ENCODE peak calls at places on chromosomes 11 and 22, in eight cellular contexts. K, N, W, L, I, F, R and E are unnamed samples.

GRCh38 chr22:24181088-24181995 is at the start of gene SUSD2:
- DNase-seq in K (no peak), N (peak; percentile 88), W (no peak), L (peak; percentile 47), I (no peak), F (no peak), R (no peak), E (no peak)

GRCh38 chr11:65854161-65854592 is 3.8 kb downstream of the CFL1 start:
- DNase-seq in K (peak; percentile 52), N (peak; percentile 99), W (no peak), L (no peak), I (no peak), F (no peak), R (no peak), E (no peak)

GRCh38 chr11:47979378-47980092 is 824 bp upstream of the PTPRJ start:
- DNase-seq in K (no peak), N (no peak), W (no peak), L (no peak), I (no peak), F (no peak), R (no peak), E (no peak)

GRCh38 chr11:121249039-121249663 is 43.4 kb upstream of the SC5D start:
- DNase-seq in K (no peak), N (peak; percentile 51), W (peak; percentile 48), L (no peak), I (peak; percentile 66), F (peak; percentile 72), R (no peak), E (peak; percentile 47)

GRCh38 chr11:63558459-63559157 is 4.6 kb downstream of the PLAAT2 start:
- DNase-seq in K (peak; percentile 48), N (no peak), W (no peak), L (no peak), I (no peak), F (no peak), R (no peak), E (no peak)

GRCh38 chr11:133553885-133554586 is 21.7 kb upstream of the OPCML start:
- DNase-seq in K (no peak), N (no peak), W (no peak), L (no peak), I (no peak), F (no peak), R (no peak), E (no peak)

GRCh38 chr22:22479999-22480532 is 28.5 kb downstream of the ZNF280B start:
- DNase-seq in K (no peak), N (no peak), W (peak; percentile 51), L (no peak), I (no peak), F (no peak), R (no peak), E (no peak)

GRCh38 chr11:132058211-132058772 is 687.9 kb downstream of the NTM start:
- DNase-seq in K (no peak), N (peak; percentile 8), W (peak; percentile 61), L (no peak), I (no peak), F (no peak), R (no peak), E (no peak)

GRCh38 chr22:37923927-37924326 is 17.8 kb downstream of the MICALL1 start:
- DNase-seq in K (no peak), N (no peak), W (no peak), L (no peak), I (no peak), F (no peak), R (no peak), E (no peak)

GRCh38 chr22:25403752-25404471 is 160.6 kb upstream of the GRK3 start:
- DNase-seq in K (peak; percentile 64), N (peak; percentile 33), W (peak; percentile 41), L (no peak), I (no peak), F (no peak), R (no peak), E (no peak)

GRCh38 chr22:46563381-46564083 is 26.1 kb upstream of the CELSR1 start:
- DNase-seq in K (peak; percentile 81), N (peak; percentile 95), W (peak; percentile 37), L (peak; percentile 77), I (peak; percentile 85), F (no peak), R (peak; percentile 72), E (peak; percentile 49)

GRCh38 chr11:60959445-60959844 is 7.5 kb upstream of the SLC15A3 start:
- DNase-seq in K (no peak), N (no peak), W (no peak), L (no peak), I (no peak), F (no peak), R (no peak), E (no peak)

GRCh38 chr11:29166306-29166705 is 850.5 kb downstream of the KCNA4 start:
- DNase-seq in K (no peak), N (no peak), W (no peak), L (no peak), I (no peak), F (no peak), R (no peak), E (no peak)

GRCh38 chr11:120105576-120105975 is 32.3 kb downstream of the TRIM29 start:
- DNase-seq in K (no peak), N (no peak), W (no peak), L (no peak), I (no peak), F (no peak), R (no peak), E (no peak)

GRCh38 chr11:120109531-120109930 is 28.4 kb downstream of the TRIM29 start:
- DNase-seq in K (no peak), N (no peak), W (no peak), L (no peak), I (no peak), F (no peak), R (no peak), E (no peak)

GRCh38 chr11:120108154-120108784 is 29.6 kb downstream of the TRIM29 start:
- DNase-seq in K (peak; percentile 77), N (peak; percentile 67), W (peak; percentile 30), L (peak; percentile 65), I (peak; percentile 51), F (peak; percentile 45), R (peak; percentile 45), E (peak; percentile 21)

GRCh38 chr11:120106354-120106753 is 31.6 kb downstream of the TRIM29 start:
- DNase-seq in K (no peak), N (no peak), W (no peak), L (no peak), I (no peak), F (no peak), R (no peak), E (no peak)

GRCh38 chr11:120108785-120109168 is 29.1 kb downstream of the TRIM29 start:
- DNase-seq in K (no peak), N (peak; percentile 23), W (no peak), L (no peak), I (no peak), F (no peak), R (no peak), E (no peak)
- H3K27me3 ChIP-seq in K (peaks cover 10% of the 10 kb centered on the region), N (no peaks in the 10 kb centered on the region), W (peaks cover 70% of the 10 kb centered on the region), L (peaks cover 5% of the 10 kb centered on the region), I (peaks cover 61% of the 10 kb centered on the region), F (no peaks in the 10 kb centered on the region), R (peaks cover 5% of the 10 kb centered on the region), E (peaks cover 5% of the 10 kb centered on the region)

DNA sequence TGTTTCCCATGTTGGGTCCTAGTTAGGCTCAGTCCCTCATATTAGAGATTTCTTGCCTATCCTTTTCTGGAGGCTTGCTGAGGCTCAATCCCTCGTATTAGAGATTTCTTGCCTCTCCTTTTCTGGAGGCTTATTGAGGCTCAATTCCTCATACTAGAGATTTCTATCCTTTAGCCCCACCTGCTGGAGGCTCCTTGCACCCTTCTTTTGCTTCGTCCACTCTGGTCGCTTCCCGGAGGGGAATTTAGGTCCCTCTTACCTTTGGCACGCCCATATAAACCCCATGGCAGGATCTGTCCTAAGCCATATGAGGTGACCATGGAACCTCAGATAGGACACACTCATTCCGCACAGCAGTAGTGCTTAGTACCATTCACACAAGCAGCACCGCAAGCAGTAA is 15.9 kb downstream of the CYP2D6 start:
- DNase-seq in K (no peak), N (no peak), W (peak; percentile 6), L (no peak), I (no peak), F (no peak), R (no peak), E (no peak)
- H3K27ac ChIP-seq in K (no peak overlapping the region), N (no peak overlapping the region), W (no peak overlapping the region), L (no peak overlapping the region), I (no peak overlapping the region), F (no peak overlapping the region), R (no peak overlapping the region), E (no peak overlapping the region)

GRCh38 chr22:20015187-20015625 is 1.4 kb downstream of the ARVCF start:
- DNase-seq in K (no peak), N (no peak), W (no peak), L (no peak), I (no peak), F (no peak), R (no peak), E (no peak)

GRCh38 chr22:20016734-20017621 is at the start of gene ARVCF:
- DNase-seq in K (peak; percentile 96), N (peak; percentile 91), W (peak; percentile 85), L (peak; percentile 92), I (peak; percentile 87), F (peak; percentile 87), R (peak; percentile 90), E (peak; percentile 89)

GRCh38 chr22:20014526-20015186 is 2.0 kb downstream of the ARVCF start:
- DNase-seq in K (no peak), N (peak; percentile 45), W (no peak), L (no peak), I (no peak), F (no peak), R (no peak), E (no peak)

GRCh38 chr22:20017622-20017958 is 967 bp upstream of the ARVCF start:
- DNase-seq in K (no peak), N (no peak), W (no peak), L (no peak), I (no peak), F (no peak), R (no peak), E (peak; percentile 24)

DNA sequence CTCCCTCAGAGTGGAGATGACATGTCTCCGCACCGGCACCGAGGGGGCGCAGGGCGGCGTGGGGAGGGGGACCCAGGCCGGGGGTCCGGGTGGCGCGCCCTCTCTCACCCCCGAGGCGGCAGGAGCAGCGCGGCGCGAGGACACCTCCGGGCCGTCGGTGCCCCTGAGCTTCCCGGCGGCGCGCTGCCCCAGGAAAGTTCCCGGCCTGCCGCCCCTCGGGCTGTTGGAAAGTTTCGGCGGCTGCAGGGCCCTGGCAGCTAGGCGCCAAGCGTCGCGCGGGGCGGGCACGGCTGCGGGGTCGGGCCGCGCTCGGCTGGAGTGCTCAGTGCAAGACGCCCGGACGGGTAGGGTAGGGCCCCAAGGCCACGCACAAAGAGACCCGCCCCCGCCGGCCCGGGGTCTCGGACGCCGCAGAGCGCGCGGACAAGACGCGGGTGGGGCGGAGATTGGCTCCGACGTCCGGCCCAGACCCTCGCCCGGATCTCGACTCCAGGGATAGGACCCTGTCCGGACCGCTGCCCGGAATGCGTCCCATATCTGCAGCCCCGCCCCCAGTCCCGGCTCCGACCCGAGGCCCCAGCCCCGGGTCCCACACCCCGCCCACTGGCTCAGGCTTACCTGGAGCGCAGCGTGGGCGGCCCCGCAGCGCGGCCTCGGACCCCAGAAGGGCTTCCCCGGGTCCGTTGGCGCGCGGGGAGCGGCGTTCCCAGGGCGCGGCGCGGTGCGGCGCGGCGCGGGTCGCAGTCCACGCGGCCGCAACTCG is 471 bp downstream of the ARVCF start:
- DNase-seq in K (peak; percentile 72), N (no peak), W (no peak), L (no peak), I (no peak), F (no peak), R (no peak), E (no peak)
- H3K27me3 ChIP-seq in K (no peaks in the 10 kb centered on the region), N (no peaks in the 10 kb centered on the region), W (peaks cover 29% of the 10 kb centered on the region), L (no peaks in the 10 kb centered on the region), I (peaks cover 50% of the 10 kb centered on the region), F (peaks cover 23% of the 10 kb centered on the region), R (no peaks in the 10 kb centered on the region), E (no peaks in the 10 kb centered on the region)

GRCh38 chr22:36776722-36777121 is 803 bp upstream of the IFT27 start:
- DNase-seq in K (no peak), N (no peak), W (no peak), L (no peak), I (no peak), F (no peak), R (no peak), E (no peak)
- H3K27ac ChIP-seq in K (peak overlapping the region; percentile 68), N (peak overlapping the region; percentile 4), W (no peak overlapping the region), L (peak overlapping the region; percentile 51), I (no peak overlapping the region), F (no peak overlapping the region), R (peak overlapping the region; percentile 54), E (no peak overlapping the region)